ENCODE peak calls at places on chromosomes 5 and 9, in nine cellular contexts. N, V, D, X, R, J, K, W and M are unnamed samples.

GRCh38 chr5:101390317-101390908 is 487.3 kb upstream of the ST8SIA4 start:
- DNase-seq in W (no peak), N (no peak), X (peak; percentile 53), J (no peak), D (no peak), K (peak; percentile 74), R (peak; percentile 36), V (peak; percentile 23), M (peak; percentile 14)

GRCh38 chr5:5191906-5192305 is 51.8 kb downstream of the ADAMTS16 start:
- DNase-seq in J (no peak), R (no peak), N (no peak), W (no peak), V (no peak), X (no peak), D (no peak), K (no peak), M (no peak)

GRCh38 chr5:78758169-78758839 is 109.7 kb upstream of the LHFPL2 start:
- DNase-seq in R (no peak), W (no peak), J (no peak), V (no peak), D (no peak), K (no peak), N (no peak), X (no peak), M (no peak)

GRCh38 chr9:73042155-73042554 is 89.3 kb upstream of the ALDH1A1 start:
- DNase-seq in K (no peak), D (no peak), W (no peak), J (no peak), R (no peak), V (no peak), N (no peak), X (no peak), M (no peak)

GRCh38 chr5:116771466-116772151 is 197.0 kb upstream of the SEMA6A start:
- DNase-seq in V (no peak), J (no peak), W (no peak), N (no peak), D (no peak), X (peak; percentile 48), K (no peak), R (no peak), M (no peak)

GRCh38 chr5:137340899-137341298 is 158.2 kb downstream of the SPOCK1 start:
- DNase-seq in D (no peak), W (no peak), N (no peak), J (no peak), K (no peak), X (peak; percentile 84), V (no peak), R (no peak), M (no peak)

GRCh38 chr5:132052520-132052919 is 7.9 kb upstream of the IL3 start:
- DNase-seq in V (no peak), W (no peak), N (no peak), K (no peak), X (peak; percentile 29), D (peak; percentile 56), R (no peak), J (no peak), M (no peak)

GRCh38 chr9:94083384-94083783 is 880 bp upstream of the PTPDC1 start:
- DNase-seq in W (no peak), V (no peak), D (no peak), J (no peak), R (no peak), K (no peak), X (peak; percentile 82), N (no peak), M (no peak)

GRCh38 chr9:111897831-111898144 is 1.2 kb downstream of the UGCG start:
- DNase-seq in W (no peak), N (no peak), R (no peak), X (no peak), D (no peak), K (no peak), V (no peak), J (no peak), M (no peak)

GRCh38 chr9:108913391-108913790 is 20.5 kb downstream of the ELP1 start:
- DNase-seq in V (no peak), X (no peak), R (no peak), K (no peak), D (no peak), J (no peak), W (no peak), N (no peak), M (no peak)

GRCh38 chr9:34252670-34253459 is 74.0 kb downstream of the UBAP1 start:
- DNase-seq in K (peak; percentile 33), R (peak; percentile 78), W (peak; percentile 24), V (peak; percentile 20), D (no peak), N (peak; percentile 35), X (peak; percentile 93), J (no peak), M (peak; percentile 81)

GRCh38 chr5:160324885-160325284 is 12.5 kb upstream of the CCNJL start:
- DNase-seq in X (no peak), D (no peak), V (no peak), J (no peak), N (no peak), W (no peak), R (no peak), K (no peak), M (no peak)

GRCh38 chr5:148791334-148791667 is 35.1 kb upstream of the ADRB2 start:
- DNase-seq in K (peak; percentile 48), D (no peak), R (no peak), X (no peak), W (no peak), N (no peak), V (no peak), J (no peak), M (no peak)

GRCh38 chr9:109110326-109111014 is 9.3 kb downstream of the TMEM245 start:
- DNase-seq in X (no peak), K (peak; percentile 38), J (no peak), D (no peak), V (no peak), N (no peak), W (no peak), R (no peak), M (no peak)

GRCh38 chr5:132673939-132674630 is at the start of gene IL4:
- DNase-seq in D (no peak), J (no peak), V (no peak), W (no peak), N (no peak), R (no peak), X (peak; percentile 24), K (no peak), M (no peak)

GRCh38 chr5:59766394-59766793 is 127.1 kb downstream of the PDE4D start:
- DNase-seq in W (no peak), D (no peak), K (no peak), J (peak; percentile 79), V (no peak), N (no peak), X (peak; percentile 57), R (no peak), M (no peak)

GRCh38 chr9:137293482-137294090 is 8.5 kb downstream of the NRARP start:
- DNase-seq in W (no peak), D (no peak), N (no peak), V (no peak), K (no peak), X (no peak), R (no peak), J (peak; percentile 91), M (no peak)

GRCh38 chr9:79542735-79543504 is 28.8 kb upstream of the TLE4 start:
- DNase-seq in W (no peak), N (no peak), V (no peak), X (no peak), R (no peak), D (no peak), J (no peak), K (no peak), M (no peak)

GRCh38 chr9:93823245-93824072 is 131.7 kb downstream of the BARX1 start:
- DNase-seq in N (no peak), K (no peak), J (no peak), R (no peak), D (no peak), X (no peak), V (no peak), W (no peak), M (no peak)

GRCh38 chr9:109411069-109411761 is 86.9 kb downstream of the PTPN3 start:
- DNase-seq in N (no peak), D (no peak), J (no peak), V (no peak), K (no peak), R (no peak), W (no peak), X (no peak), M (no peak)